ENCODE peak calls at places on chromosomes 1 and 21, in ten cellular contexts. Z is K562, B is adrenal gland, R is stomach, J is transverse colon, G is right lobe of liver, O is body of pancreas, U is A549, T is tibial nerve, Q is uterus. I is an unnamed sample.

GRCh38 chr1:31234309-31234708 is 5.4 kb downstream of the NKAIN1 start:
- DNase-seq in Z (no peak), B (no peak), R (no peak), J (no peak), G (no peak), O (no peak), U (no peak), T (no peak), Q (no peak), I (no peak)

GRCh38 chr21:44914176-44914874 is 6.4 kb downstream of the ITGB2 start:
- DNase-seq in Z (no peak), B (no peak), R (peak; percentile 59), J (peak; percentile 51), G (peak; percentile 83), O (no peak), U (no peak), T (no peak), Q (no peak), I (no peak)

GRCh38 chr21:25186278-25186677 is 421.0 kb downstream of the MRPL39 start:
- DNase-seq in Z (no peak), B (peak; percentile 45), R (no peak), J (no peak), G (no peak), O (no peak), U (no peak), T (no peak), Q (no peak), I (no peak)

GRCh38 chr1:211713231-211713630 is 37.8 kb upstream of the NEK2 start:
- DNase-seq in Z (no peak), B (no peak), R (no peak), J (no peak), G (no peak), O (no peak), U (no peak), T (no peak), Q (no peak), I (no peak)

GRCh38 chr1:49319426-49319963 is 542.8 kb upstream of the BEND5 start:
- DNase-seq in Z (no peak), B (no peak), R (no peak), J (no peak), G (no peak), O (no peak), U (no peak), T (no peak), Q (no peak), I (no peak)

GRCh38 chr1:77925966-77926365 is 37.5 kb downstream of the NEXN start:
- DNase-seq in Z (no peak), B (no peak), R (no peak), J (no peak), G (no peak), O (no peak), U (no peak), T (no peak), Q (no peak), I (no peak)

GRCh38 chr1:89298461-89298860 is 25.8 kb upstream of the GBP5 start:
- DNase-seq in Z (no peak), B (no peak), R (no peak), J (no peak), G (no peak), O (no peak), U (no peak), T (no peak), Q (no peak), I (no peak)

GRCh38 chr1:223261914-223262313 is 102.1 kb downstream of the SUSD4 start:
- DNase-seq in Z (no peak), B (no peak), R (no peak), J (no peak), G (no peak), O (no peak), U (no peak), T (no peak), Q (no peak), I (no peak)

GRCh38 chr1:21217812-21218596 is 41.3 kb upstream of the EIF4G3 start:
- DNase-seq in Z (peak; percentile 70), B (no peak), R (peak; percentile 31), J (peak; percentile 30), G (no peak), O (peak; percentile 53), U (peak; percentile 25), T (no peak), Q (no peak), I (no peak)

GRCh38 chr1:50959303-50959912 is 659 bp downstream of the FAF1 start:
- DNase-seq in Z (peak; percentile 42), B (peak; percentile 42), R (no peak), J (peak; percentile 35), G (no peak), O (no peak), U (no peak), T (no peak), Q (no peak), I (no peak)

GRCh38 chr1:109392037-109392787 is 5.5 kb downstream of the SORT1 start:
- DNase-seq in Z (no peak), B (no peak), R (no peak), J (no peak), G (no peak), O (no peak), U (no peak), T (no peak), Q (no peak), I (no peak)

GRCh38 chr1:212862111-212862690 is 4.1 kb downstream of the FLVCR1 start:
- DNase-seq in Z (no peak), B (no peak), R (no peak), J (no peak), G (no peak), O (no peak), U (no peak), T (no peak), Q (no peak), I (no peak)

GRCh38 chr1:212858461-212859265 is 588 bp downstream of the FLVCR1 start:
- DNase-seq in Z (no peak), B (no peak), R (peak; percentile 28), J (peak; percentile 29), G (peak; percentile 53), O (peak; percentile 20), U (peak; percentile 32), T (no peak), Q (peak; percentile 16), I (peak; percentile 7)

GRCh38 chr1:212860713-212861581 is 2.9 kb downstream of the FLVCR1 start:
- DNase-seq in Z (peak; percentile 50), B (no peak), R (no peak), J (no peak), G (no peak), O (no peak), U (no peak), T (no peak), Q (no peak), I (no peak)

GRCh38 chr1:212856755-212857154 is 1.3 kb upstream of the FLVCR1 start:
- DNase-seq in Z (no peak), B (no peak), R (no peak), J (no peak), G (no peak), O (no peak), U (no peak), T (no peak), Q (no peak), I (no peak)

DNA sequence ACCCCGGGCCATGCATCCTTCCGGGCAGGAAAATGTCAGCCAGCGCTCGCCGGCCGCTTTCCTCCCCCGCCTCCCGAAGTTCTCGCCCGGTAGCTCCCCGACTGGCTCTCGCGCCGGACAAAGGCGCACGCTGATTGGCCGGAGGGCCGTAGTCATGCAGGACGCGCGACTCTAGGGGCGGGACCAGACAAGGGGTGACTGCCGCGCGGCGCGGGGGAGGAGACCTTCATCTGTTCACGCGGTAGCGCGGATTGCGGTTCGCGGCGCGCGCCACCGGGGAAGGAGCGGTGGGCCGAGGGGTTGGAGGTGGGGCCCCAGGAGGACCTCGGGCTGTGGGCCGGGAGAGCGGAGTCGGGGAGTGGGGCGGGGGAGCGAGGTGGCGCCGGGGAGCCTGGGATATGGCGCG is at the start of gene FLVCR1:
- DNase-seq in Z (peak; percentile 100), B (peak; percentile 97), R (peak; percentile 97), J (peak; percentile 98), G (peak; percentile 99), O (peak; percentile 96), U (peak; percentile 95), T (peak; percentile 95), Q (peak; percentile 96), I (peak; percentile 98)
- TF ChIP-seq POLR2A in Z (peak; percentile 91), B (peak; percentile 76), R (no peak), J (peak; percentile 78), G (peak; percentile 84), O (peak; percentile 66), U (peak; percentile 81), T (peak; percentile 81), Q (peak; percentile 71), I (peak; percentile 85)

GRCh38 chr1:37474697-37475379 is 458 bp downstream of the ZC3H12A start:
- DNase-seq in Z (no peak), B (no peak), R (peak; percentile 35), J (peak; percentile 38), G (peak; percentile 67), O (peak; percentile 50), U (no peak), T (no peak), Q (no peak), I (no peak)
- TF ChIP-seq POLR2A in Z (peak; percentile 68), B (no peak), R (no peak), J (no peak), G (no peak), O (no peak), U (no peak), T (no peak), Q (no peak), I (no peak)

DNA sequence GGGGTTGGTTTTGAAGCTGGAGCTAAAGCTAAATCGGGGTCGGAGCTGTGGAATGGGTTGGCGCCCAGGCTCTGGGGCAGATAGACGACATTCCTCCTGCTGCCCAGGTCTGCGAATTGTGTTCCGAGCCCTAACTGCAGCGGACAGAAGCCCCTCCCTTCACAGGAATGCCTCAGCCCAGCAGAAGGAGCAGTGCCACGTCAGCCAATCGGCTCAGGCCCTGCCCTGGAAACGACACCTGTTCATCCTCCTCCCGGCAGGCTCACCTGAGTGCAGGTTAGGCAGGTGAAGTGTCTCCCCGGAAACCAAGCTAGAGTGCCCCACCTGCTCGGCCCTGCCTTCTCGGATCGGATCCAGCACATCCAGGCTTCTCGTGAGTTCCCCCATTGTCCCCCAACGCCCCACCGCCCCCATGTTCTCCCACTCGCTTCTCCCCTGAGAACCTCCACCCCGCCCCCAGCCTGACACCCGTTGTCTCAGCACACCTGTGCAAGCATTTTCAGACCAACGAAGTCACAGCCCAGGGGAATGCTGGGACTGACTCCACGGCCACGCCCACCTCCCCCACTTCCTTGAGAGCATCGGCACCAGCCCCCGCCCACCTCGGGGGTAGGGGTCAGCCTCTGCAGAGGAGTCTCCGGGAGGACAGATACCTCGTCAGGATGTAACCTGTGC is 775 bp downstream of the TMEM125 start:
- DNase-seq in Z (peak; percentile 85), B (peak; percentile 14), R (peak; percentile 93), J (peak; percentile 92), G (peak; percentile 55), O (peak; percentile 92), U (no peak), T (no peak), Q (no peak), I (no peak)
- TF ChIP-seq POLR2A in Z (no peak), B (no peak), R (no peak), J (peak; percentile 86), G (no peak), O (peak; percentile 67), U (no peak), T (no peak), Q (peak; percentile 34), I (no peak)

DNA sequence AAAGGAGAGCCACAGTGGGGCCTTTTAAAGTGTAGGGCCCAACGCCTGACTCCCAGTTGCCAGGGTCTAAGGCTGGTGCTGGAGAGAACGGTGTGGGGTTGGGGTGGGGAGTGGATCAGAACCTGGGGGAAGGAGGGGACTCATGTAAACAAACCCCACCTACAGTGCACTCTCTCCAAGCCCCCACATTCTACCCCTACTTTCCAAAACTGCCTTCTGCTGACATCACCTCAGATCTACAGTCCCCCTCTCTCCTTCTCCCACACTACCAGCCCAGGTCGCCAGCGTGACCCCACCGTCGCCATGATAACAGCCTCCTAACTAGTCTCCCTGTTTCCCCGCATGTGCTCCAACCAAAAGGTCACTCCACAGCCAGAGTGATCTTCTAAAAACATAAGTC is 26.6 kb downstream of the TNNT2 start:
- DNase-seq in Z (no peak), B (no peak), R (no peak), J (no peak), G (peak; percentile 21), O (no peak), U (no peak), T (no peak), Q (no peak), I (no peak)
- TF ChIP-seq POLR2A in Z (no peak), B (no peak), R (no peak), J (no peak), G (no peak), O (no peak), U (no peak), T (no peak), Q (no peak), I (no peak)